ENCODE peak calls at places on chromosome 5, in four cellular contexts. K is osteoblast, T is epithelial cell of proximal tubule, D is astrocyte of the spinal cord. C is an unnamed sample.

GRCh38 chr5:52893105-52893504 is 96.0 kb upstream of the ITGA2 start:
- DNase-seq in K (peak), T (no peak), D (peak), C (peak)

GRCh38 chr5:20335978-20336377 is 348.0 kb upstream of the CDH18 start:
- DNase-seq in D (no peak), T (no peak), K (no peak), C (no peak)

GRCh38 chr5:130836729-130837660 is 328.1 kb downstream of the HINT1 start:
- DNase-seq in T (no peak), K (no peak), D (peak), C (peak)

GRCh38 chr5:6447384-6448140 is 1.1 kb upstream of the UBE2QL1 start:
- DNase-seq in K (no peak), T (no peak), D (no peak), C (no peak)

GRCh38 chr5:135024956-135025729 is 8.9 kb downstream of the PITX1 start:
- DNase-seq in T (no peak), K (peak), D (no peak), C (no peak)

GRCh38 chr5:158200624-158201023 is 341.7 kb upstream of the CLINT1 start:
- DNase-seq in T (no peak), K (no peak), D (peak), C (no peak)

GRCh38 chr5:170854550-170854949 is 7.3 kb upstream of the RANBP17 start:
- DNase-seq in D (no peak), K (no peak), T (no peak), C (no peak)

GRCh38 chr5:81140942-81141341 is 92.2 kb upstream of the CKMT2 start:
- DNase-seq in T (no peak), K (no peak), D (peak), C (peak)

GRCh38 chr5:149150457-149150856 is 9.2 kb downstream of the ABLIM3 start:
- DNase-seq in T (no peak), D (no peak), K (no peak), C (peak)

GRCh38 chr5:1686066-1686802 is 113.4 kb downstream of the MRPL36 start:
- DNase-seq in K (no peak), T (no peak), D (no peak), C (no peak)

GRCh38 chr5:130000460-130000859 is 96.2 kb downstream of the CHSY3 start:
- DNase-seq in K (no peak), D (no peak), T (no peak), C (no peak)

GRCh38 chr5:108924457-108924961 is 176.8 kb downstream of the FER start:
- DNase-seq in D (no peak), K (no peak), T (no peak), C (no peak)
- TF ChIP-seq CTCF in D (peak), K (no peak), T (peak), C (peak)

GRCh38 chr5:95619518-95620029 is 313 bp upstream of the GPR150 start:
- DNase-seq in K (peak), D (no peak), T (no peak), C (no peak)
- H3K4me3 ChIP-seq in K (peak), D (peak), T (peak), C (peak)

GRCh38 chr5:137751869-137752491 is 2.2 kb downstream of the HNRNPA0 start:
- DNase-seq in D (peak), T (no peak), K (peak), C (peak)
- TF ChIP-seq CTCF in D (peak), T (peak), K (peak), C (peak)

DNA sequence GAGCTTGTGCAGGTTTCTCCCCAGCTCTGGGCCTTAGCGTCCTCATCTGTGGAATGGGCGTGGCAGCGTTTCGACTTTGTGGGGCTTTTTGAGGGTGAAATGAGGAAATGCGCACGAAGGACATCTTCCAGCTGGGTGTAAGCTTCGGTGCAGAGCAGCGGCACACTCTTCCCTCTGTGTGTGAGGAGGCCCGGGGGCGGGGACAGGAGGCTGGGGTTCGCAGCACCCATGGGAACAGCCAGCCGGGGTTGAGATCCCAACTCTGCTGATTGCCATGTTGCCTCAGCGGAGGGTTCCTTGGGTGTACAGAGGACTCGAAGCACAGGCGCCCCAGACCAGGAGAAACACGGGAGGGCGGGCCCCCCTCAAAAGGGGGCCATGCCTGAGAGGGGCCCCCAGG is 265.6 kb downstream of the NSG2 start:
- DNase-seq in D (no peak), K (no peak), T (no peak), C (no peak)
- H3K4me3 ChIP-seq in D (no peak), K (no peak), T (no peak), C (no peak)

GRCh38 chr5:145859897-145860296 is 12.9 kb downstream of the GRXCR2 start:
- DNase-seq in T (no peak), D (no peak), K (no peak), C (no peak)
- TF ChIP-seq CTCF in T (peak), D (peak), K (peak), C (peak)

GRCh38 chr5:143001764-143002351 is 231.7 kb downstream of the ARHGAP26 start:
- DNase-seq in T (no peak), D (peak), K (peak), C (peak)
- H3K4me3 ChIP-seq in T (no peak), D (no peak), K (peak), C (no peak)

GRCh38 chr5:64680289-64680688 is 10.0 kb upstream of the SHISAL2B start:
- DNase-seq in K (no peak), T (no peak), D (no peak), C (no peak)
- TF ChIP-seq CTCF in K (peak), T (peak), D (peak), C (peak)

GRCh38 chr5:180168758-180169157 is 40.3 kb downstream of the RASGEF1C start:
- DNase-seq in D (no peak), T (no peak), K (peak), C (no peak)
- H3K4me3 ChIP-seq in D (no peak), T (no peak), K (no peak), C (no peak)

C was measured in fibroblast of mammary gland.